ENCODE peak calls at places on chromosomes 2 and 18, in five cellular contexts. H is GM12878, S is HepG2, Q is K562, P is H1. U is an unnamed sample.

GRCh38 chr2:27273123-27273522 is 2.1 kb upstream of the DNAJC5G start:
- DNase-seq in Q (no peak), H (no peak), S (no peak), P (no peak), U (no peak)

GRCh38 chr2:202034249-202035088 is 814 bp downstream of the FZD7 start:
- DNase-seq in Q (peak), P (no peak), H (no peak), S (no peak), U (no peak)

GRCh38 chr2:168139791-168140190 is 107.6 kb downstream of the STK39 start:
- DNase-seq in H (no peak), P (no peak), S (no peak), Q (no peak), U (no peak)

GRCh38 chr18:59498687-59499086 is 139.6 kb upstream of the LMAN1 start:
- DNase-seq in H (no peak), P (no peak), Q (no peak), S (no peak), U (no peak)

GRCh38 chr2:237670641-237671040 is 43.3 kb downstream of the LRRFIP1 start:
- DNase-seq in P (no peak), Q (no peak), H (no peak), S (no peak), U (no peak)

GRCh38 chr2:144516981-144517824 is 2.7 kb downstream of the ZEB2 start:
- DNase-seq in S (no peak), H (no peak), Q (peak), P (peak), U (no peak)

GRCh38 chr2:179443175-179443574 is 178.5 kb upstream of the SESTD1 start:
- DNase-seq in S (no peak), Q (no peak), H (no peak), P (peak), U (no peak)

GRCh38 chr18:267380-267687 is 513 bp downstream of the THOC1 start:
- DNase-seq in Q (no peak), P (no peak), H (no peak), S (no peak), U (no peak)

GRCh38 chr2:233481368-233482142 is 85.0 kb downstream of the USP40 start:
- DNase-seq in S (no peak), Q (no peak), P (no peak), H (no peak), U (no peak)

GRCh38 chr2:120451334-120451733 is 105.4 kb downstream of the INHBB start:
- DNase-seq in H (no peak), P (no peak), Q (no peak), S (no peak), U (no peak)

GRCh38 chr2:163343316-163343715 is 392.5 kb downstream of the FIGN start:
- DNase-seq in Q (no peak), P (no peak), S (no peak), H (no peak), U (no peak)

GRCh38 chr18:77249583-77250500 is at the start of gene GALR1:
- DNase-seq in P (peak), S (no peak), H (no peak), Q (no peak), U (no peak)

GRCh38 chr2:209431701-209432100 is 7.9 kb downstream of the MAP2 start:
- DNase-seq in Q (no peak), P (no peak), H (no peak), S (no peak), U (no peak)

GRCh38 chr2:168574856-168575630 is 119.0 kb downstream of the CERS6 start:
- DNase-seq in S (no peak), H (no peak), P (no peak), Q (no peak), U (no peak)

GRCh38 chr2:53768233-53768542 is 584 bp downstream of the CHAC2 start:
- DNase-seq in H (no peak), Q (peak), P (no peak), S (no peak), U (no peak)

GRCh38 chr2:75587954-75588587 is 27.3 kb upstream of the EVA1A start:
- DNase-seq in H (no peak), Q (no peak), P (no peak), S (no peak), U (no peak)

GRCh38 chr2:46776687-46777327 is 138.8 kb downstream of the MCFD2 start:
- DNase-seq in Q (peak), H (no peak), P (no peak), S (peak), U (peak)

GRCh38 chr2:141940709-141941108 is 190.1 kb downstream of the LRP1B start:
- DNase-seq in Q (no peak), H (no peak), S (no peak), P (no peak), U (no peak)

GRCh38 chr18:58028109-58028784 is 15.8 kb upstream of the NEDD4L start:
- DNase-seq in Q (no peak), S (no peak), P (no peak), H (no peak), U (no peak)

GRCh38 chr2:25276569-25277465 is 64.9 kb downstream of the DNMT3A start:
- DNase-seq in P (peak), S (no peak), H (no peak), Q (peak), U (no peak)

GRCh38 chr18:13035249-13035914 is 44.2 kb downstream of the CEP192 start:
- DNase-seq in S (no peak), P (no peak), H (no peak), Q (peak), U (no peak)

DNA sequence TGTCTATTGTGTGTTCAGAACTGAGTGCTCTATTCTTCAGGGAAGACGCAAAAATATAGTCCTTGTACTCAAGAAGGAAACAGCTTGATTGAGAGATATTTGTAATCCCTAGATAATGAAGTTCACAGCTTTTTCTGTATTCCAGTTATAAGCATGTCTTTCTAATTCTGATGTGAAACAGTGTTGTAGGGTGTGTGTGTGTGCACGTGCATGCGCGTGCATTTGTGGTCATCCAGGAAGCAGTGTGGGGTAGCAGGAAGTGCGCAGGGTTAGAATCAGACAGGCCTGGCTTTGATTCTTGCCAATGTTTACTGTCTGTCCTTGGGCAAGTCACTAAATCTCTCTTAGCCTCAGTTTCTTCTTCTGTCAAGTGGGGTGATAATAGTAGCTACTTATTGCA is 87.9 kb downstream of the NPAS2 start:
- DNase-seq in Q (no peak), S (no peak), H (no peak), P (no peak), U (no peak)
- TF ChIP-seq SRF in Q (no peak), S (no peak), H (no peak), P (no peak), U (no peak)

GRCh38 chr2:38461470-38461869 is 84.4 kb upstream of the ATL2 start:
- DNase-seq in S (no peak), H (no peak), P (no peak), Q (no peak), U (no peak)
- TF ChIP-seq SRF in S (no peak), H (no peak), P (no peak), Q (no peak), U (no peak)

GRCh38 chr2:80417737-80418136 is 113.2 kb upstream of the LRRTM1 start:
- DNase-seq in P (no peak), H (no peak), Q (no peak), S (no peak), U (no peak)

GRCh38 chr2:80420530-80421208 is 116.1 kb upstream of the LRRTM1 start:
- DNase-seq in S (no peak), P (no peak), Q (no peak), H (no peak), U (no peak)
- TF ChIP-seq SRF in S (no peak), P (no peak), Q (no peak), H (no peak), U (no peak)

GRCh38 chr18:37252854-37253396 is 312.7 kb downstream of the CELF4 start:
- DNase-seq in Q (no peak), S (no peak), P (no peak), H (no peak), U (no peak)

GRCh38 chr18:37254973-37255372 is 310.6 kb downstream of the CELF4 start:
- DNase-seq in S (no peak), P (no peak), Q (no peak), H (no peak), U (no peak)

GRCh38 chr18:37253424-37254255 is 312.0 kb downstream of the CELF4 start:
- DNase-seq in Q (peak), P (peak), H (no peak), S (no peak), U (no peak)

GRCh38 chr18:37252342-37252741 is 313.3 kb downstream of the CELF4 start:
- DNase-seq in Q (no peak), H (no peak), P (no peak), S (no peak), U (no peak)

DNA sequence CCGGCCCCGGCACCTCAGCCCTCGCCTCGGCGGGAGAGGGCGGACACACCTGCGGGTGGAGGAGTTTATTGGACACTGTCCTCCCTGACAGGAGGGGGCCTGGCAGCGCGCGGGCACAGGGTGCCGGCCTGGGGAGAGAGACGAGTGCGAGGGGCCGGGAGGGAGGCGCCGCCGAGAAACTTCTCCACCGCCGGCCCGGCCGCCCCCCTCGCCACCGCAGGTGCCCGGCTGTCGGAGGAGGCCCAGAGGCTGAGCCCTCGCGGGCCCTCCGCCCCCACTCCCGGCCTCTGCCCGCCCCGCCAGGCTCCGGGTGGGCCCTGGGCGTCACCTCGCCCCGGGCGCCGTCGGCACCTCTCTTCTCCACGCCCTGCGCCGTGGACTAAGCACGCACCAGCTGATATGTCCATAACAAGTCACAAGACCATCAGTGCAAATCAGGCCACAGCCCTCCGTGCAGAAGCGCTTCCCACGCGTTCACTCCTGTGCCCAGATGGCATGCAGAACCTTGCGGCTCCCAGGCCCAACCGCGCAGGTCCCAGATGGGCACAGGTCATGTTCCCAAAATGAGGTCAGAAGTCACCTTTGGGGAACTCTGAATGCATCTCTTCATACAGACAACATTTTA is 311.2 kb downstream of the CELF4 start:
- DNase-seq in H (no peak), P (peak), S (no peak), Q (no peak), U (no peak)
- TF ChIP-seq SRF in H (no peak), P (no peak), S (no peak), Q (no peak), U (no peak)

GRCh38 chr2:121717529-121717928 is 19.1 kb downstream of the NIFK start:
- DNase-seq in P (no peak), Q (no peak), H (no peak), S (no peak), U (no peak)

GRCh38 chr2:121723316-121723715 is 13.4 kb downstream of the NIFK start:
- DNase-seq in P (no peak), Q (no peak), H (no peak), S (no peak), U (no peak)

GRCh38 chr2:121721926-121722325 is 14.7 kb downstream of the NIFK start:
- DNase-seq in P (no peak), S (no peak), H (no peak), Q (no peak), U (no peak)

GRCh38 chr2:121727332-121727731 is 9.3 kb downstream of the NIFK start:
- DNase-seq in H (no peak), P (no peak), Q (no peak), S (no peak), U (no peak)

GRCh38 chr2:121722479-121722878 is 14.2 kb downstream of the NIFK start:
- DNase-seq in P (no peak), S (no peak), Q (peak), H (no peak), U (no peak)
- TF ChIP-seq SRF in P (no peak), S (no peak), Q (no peak), H (no peak), U (no peak)

DNA sequence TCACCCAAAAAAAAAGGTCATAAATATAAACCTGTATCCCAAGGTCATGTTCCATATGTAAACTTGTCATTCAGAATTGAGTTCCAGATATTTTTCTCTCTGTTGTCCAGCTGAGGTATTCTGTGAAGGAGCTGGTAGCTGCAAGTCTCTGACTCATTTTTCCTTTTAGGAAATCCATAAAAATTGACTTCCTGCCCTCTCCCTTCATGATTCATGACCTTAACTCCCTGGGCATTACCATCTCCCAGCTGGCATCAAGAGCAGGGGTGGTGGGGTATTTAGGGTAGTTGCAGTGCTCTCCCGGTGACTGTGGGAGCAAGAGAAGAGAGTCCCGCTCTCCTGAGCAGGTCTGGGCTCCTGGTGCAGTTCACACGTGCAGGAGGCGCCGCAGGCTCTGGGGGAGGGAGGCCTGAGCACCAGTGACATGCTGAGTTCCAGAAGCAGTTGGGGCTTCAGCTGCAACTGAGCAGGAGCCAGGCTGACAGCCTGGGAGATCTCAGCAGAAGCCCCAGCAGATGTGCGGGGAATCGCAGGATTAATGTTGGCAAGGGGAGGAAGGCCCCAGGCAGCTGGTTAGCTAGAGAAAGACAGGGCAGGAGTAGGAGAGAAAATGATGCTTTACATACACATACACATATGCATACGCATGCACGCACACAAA is 192.7 kb downstream of the MGAT5 start:
- DNase-seq in Q (no peak), H (no peak), S (no peak), P (no peak), U (no peak)
- TF ChIP-seq SRF in Q (no peak), H (no peak), S (no peak), P (no peak), U (no peak)

GRCh38 chr2:229660391-229660790 is 54.0 kb downstream of the DNER start:
- DNase-seq in H (no peak), Q (no peak), P (no peak), S (no peak), U (no peak)

GRCh38 chr2:229661478-229661877 is 52.9 kb downstream of the DNER start:
- DNase-seq in H (no peak), P (no peak), S (no peak), Q (no peak), U (no peak)

GRCh38 chr2:229665158-229665557 is 49.2 kb downstream of the DNER start:
- DNase-seq in S (no peak), Q (no peak), P (no peak), H (no peak), U (no peak)

GRCh38 chr2:229666811-229667210 is 47.5 kb downstream of the DNER start:
- DNase-seq in H (no peak), Q (no peak), S (no peak), P (no peak), U (no peak)

GRCh38 chr2:229660951-229661350 is 53.4 kb downstream of the DNER start:
- DNase-seq in P (no peak), H (no peak), S (no peak), Q (no peak), U (peak)
- TF ChIP-seq SRF in P (no peak), H (no peak), S (no peak), Q (no peak), U (no peak)

DNA sequence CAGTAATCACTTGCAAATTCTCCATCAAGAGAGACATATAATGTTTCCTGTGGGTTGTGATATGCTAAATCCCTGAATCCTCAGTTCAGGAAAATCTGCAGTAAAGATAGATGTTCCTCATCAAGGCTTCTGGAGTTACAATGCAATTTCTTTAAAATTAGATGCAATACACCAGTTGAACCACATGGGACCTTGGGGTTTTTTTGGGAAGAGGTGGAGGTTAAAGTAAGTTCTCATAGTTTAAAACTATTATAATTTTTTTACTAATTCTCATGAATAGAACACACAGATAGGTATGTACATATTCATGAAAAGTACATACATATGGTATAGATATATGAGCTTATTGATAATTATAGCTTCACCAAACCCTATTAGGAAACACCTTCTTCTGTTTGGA is 496.2 kb downstream of the SATB2 start:
- DNase-seq in Q (no peak), P (no peak), S (no peak), H (no peak), U (no peak)
- TF ChIP-seq SRF in Q (no peak), P (no peak), S (no peak), H (no peak), U (no peak)

GRCh38 chr2:240169486-240170353 is 29.3 kb upstream of the OTOS start:
- DNase-seq in Q (no peak), S (no peak), P (no peak), H (no peak), U (no peak)

GRCh38 chr2:240168546-240169361 is 28.3 kb upstream of the OTOS start:
- DNase-seq in H (no peak), Q (no peak), P (no peak), S (no peak), U (no peak)

GRCh38 chr2:240172071-240172895 is 31.8 kb upstream of the OTOS start:
- DNase-seq in Q (no peak), P (no peak), H (no peak), S (no peak), U (no peak)

GRCh38 chr2:240170354-240170735 is 29.9 kb upstream of the OTOS start:
- DNase-seq in P (no peak), S (no peak), Q (peak), H (no peak), U (no peak)

DNA sequence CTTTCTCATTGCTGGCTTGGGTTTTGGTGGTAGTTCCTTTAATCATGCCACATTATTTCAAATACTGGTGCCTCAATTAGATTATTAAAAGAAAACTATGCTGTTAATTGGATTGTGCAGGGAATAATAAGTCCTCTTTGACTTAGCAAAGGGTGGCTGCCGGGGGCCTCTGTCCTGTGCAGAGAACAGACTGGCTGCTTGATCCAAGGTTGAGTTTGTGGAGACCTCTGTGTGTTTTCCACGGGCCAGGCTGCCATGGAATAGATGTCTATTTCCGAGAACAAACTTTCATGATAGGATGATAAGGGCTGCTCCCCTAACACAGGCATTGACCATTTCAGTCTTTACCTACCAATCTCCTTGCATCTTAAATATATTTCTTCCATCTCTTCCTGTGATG is 30.4 kb upstream of the OTOS start:
- DNase-seq in S (no peak), H (no peak), P (no peak), Q (no peak), U (no peak)
- TF ChIP-seq SRF in S (no peak), H (no peak), P (no peak), Q (no peak), U (no peak)

DNA sequence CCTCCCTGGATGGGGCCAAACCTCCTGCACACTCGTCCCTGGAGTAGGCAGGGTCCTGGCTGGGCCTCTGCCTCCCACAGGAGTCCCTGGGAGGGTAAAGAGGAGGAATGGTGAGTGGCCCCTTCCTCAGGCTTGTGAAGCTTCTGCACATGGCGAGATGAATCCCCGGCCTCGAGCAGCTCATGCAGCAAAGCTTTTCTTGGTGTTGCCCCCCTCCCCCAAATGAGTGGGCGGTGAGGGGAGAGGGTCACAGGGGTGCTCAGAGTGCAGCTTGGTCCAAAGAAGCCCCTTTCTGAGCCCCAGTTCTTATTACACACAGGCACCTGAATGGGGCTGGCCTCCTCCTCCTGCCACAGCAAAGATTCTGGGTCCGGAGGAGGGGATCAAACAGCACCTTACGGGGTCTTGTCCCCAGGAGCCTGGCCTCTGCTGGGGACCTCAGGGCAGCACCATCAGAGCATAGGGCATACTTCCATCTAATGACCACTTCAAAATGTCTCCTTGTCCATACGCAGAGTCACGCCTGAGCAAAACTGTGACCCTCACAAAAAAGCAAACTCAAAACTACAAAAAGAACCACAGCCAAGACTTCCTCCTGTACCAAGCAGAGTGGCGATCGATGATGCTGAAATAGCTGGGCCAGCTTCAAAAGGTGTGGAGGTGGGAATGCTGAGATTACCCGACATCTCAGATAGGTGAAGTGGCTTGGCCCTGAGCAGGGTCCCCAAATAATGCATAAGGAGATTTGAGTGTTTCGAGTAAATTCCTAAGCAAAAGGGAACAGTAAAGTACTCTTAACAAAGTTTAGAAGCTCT is 148.4 kb upstream of the TWIST2 start:
- DNase-seq in Q (no peak), H (no peak), P (no peak), S (no peak), U (no peak)
- TF ChIP-seq SRF in Q (no peak), H (no peak), P (no peak), S (no peak), U (no peak)

U was measured in HCT116.